ENCODE peak calls at places on chromosomes 4 and X, in five cellular contexts. One of them, this sample, is unnamed.
A peak's percentile ranks its signal among the peaks of the same experiment; 100 is the strongest.

GRCh38 chr4:10006236-10006603 is 15.1 kb downstream of the SLC2A9 start:
- DNase-seq in activated B cell treated with CpG ODN at 0.5 μM for 24 hours: no peak
- DNase-seq in GM20000: no peak
- DNase-seq in T follicular helper cell: no peak
- DNase-seq in H1: no peak
- DNase-seq in this sample: peak; percentile 81

GRCh38 chr4:151420408-151420807 is 11.4 kb downstream of the FHIP1A start:
- DNase-seq in activated B cell treated with CpG ODN at 0.5 μM for 24 hours: no peak
- DNase-seq in H1: no peak
- DNase-seq in GM20000: no peak
- DNase-seq in T follicular helper cell: no peak
- DNase-seq in this sample: no peak

GRCh38 chr4:56055027-56055976 is 106.6 kb downstream of the CEP135 start:
- DNase-seq in activated B cell treated with CpG ODN at 0.5 μM for 24 hours: no peak
- DNase-seq in GM20000: no peak
- DNase-seq in T follicular helper cell: no peak
- DNase-seq in H1: no peak
- DNase-seq in this sample: no peak

GRCh38 chr4:17894421-17894820 is 83.6 kb downstream of the NCAPG start:
- DNase-seq in H1: no peak
- DNase-seq in activated B cell treated with CpG ODN at 0.5 μM for 24 hours: no peak
- DNase-seq in GM20000: no peak
- DNase-seq in T follicular helper cell: no peak
- DNase-seq in this sample: no peak

GRCh38 chrX:149631293-149632165 is at the start of gene TMEM185A:
- DNase-seq in activated B cell treated with CpG ODN at 0.5 μM for 24 hours: peak; percentile 64
- DNase-seq in H1: peak; percentile 73
- DNase-seq in T follicular helper cell: peak; percentile 67
- DNase-seq in GM20000: peak; percentile 85
- DNase-seq in this sample: peak; percentile 76

GRCh38 chrX:44332437-44332836 is 11.0 kb downstream of the EFHC2 start:
- DNase-seq in GM20000: no peak
- DNase-seq in H1: peak; percentile 45
- DNase-seq in T follicular helper cell: no peak
- DNase-seq in activated B cell treated with CpG ODN at 0.5 μM for 24 hours: no peak
- DNase-seq in this sample: no peak

GRCh38 chrX:50747471-50747900 is 66.5 kb downstream of the SHROOM4 start:
- DNase-seq in H1: no peak
- DNase-seq in GM20000: peak; percentile 6
- DNase-seq in T follicular helper cell: no peak
- DNase-seq in activated B cell treated with CpG ODN at 0.5 μM for 24 hours: no peak
- DNase-seq in this sample: peak; percentile 10

GRCh38 chr4:177235026-177235425 is 74.6 kb upstream of the NEIL3 start:
- DNase-seq in activated B cell treated with CpG ODN at 0.5 μM for 24 hours: no peak
- DNase-seq in H1: no peak
- DNase-seq in T follicular helper cell: no peak
- DNase-seq in GM20000: no peak
- DNase-seq in this sample: no peak

GRCh38 chr4:155703486-155704227 is 37.0 kb downstream of the GUCY1A1 start:
- DNase-seq in activated B cell treated with CpG ODN at 0.5 μM for 24 hours: no peak
- DNase-seq in T follicular helper cell: no peak
- DNase-seq in GM20000: peak; percentile 25
- DNase-seq in H1: no peak
- DNase-seq in this sample: peak; percentile 61

GRCh38 chr4:62644372-62644771 is 1444.2 kb downstream of the ADGRL3 start:
- DNase-seq in T follicular helper cell: no peak
- DNase-seq in H1: no peak
- DNase-seq in GM20000: no peak
- DNase-seq in activated B cell treated with CpG ODN at 0.5 μM for 24 hours: no peak
- DNase-seq in this sample: peak; percentile 8

GRCh38 chrX:31099536-31100090 is 27.8 kb upstream of the FTHL17 start:
- DNase-seq in activated B cell treated with CpG ODN at 0.5 μM for 24 hours: no peak
- DNase-seq in H1: no peak
- DNase-seq in GM20000: peak; percentile 26
- DNase-seq in T follicular helper cell: no peak
- DNase-seq in this sample: peak; percentile 75

GRCh38 chrX:118961866-118962560 is 12.4 kb upstream of the LONRF3 start:
- DNase-seq in T follicular helper cell: no peak
- DNase-seq in H1: no peak
- DNase-seq in GM20000: no peak
- DNase-seq in activated B cell treated with CpG ODN at 0.5 μM for 24 hours: no peak
- DNase-seq in this sample: no peak

GRCh38 chrX:52280812-52281211 is 88.0 kb upstream of the XAGE2 start:
- DNase-seq in H1: no peak
- DNase-seq in T follicular helper cell: no peak
- DNase-seq in activated B cell treated with CpG ODN at 0.5 μM for 24 hours: no peak
- DNase-seq in GM20000: no peak
- DNase-seq in this sample: no peak

GRCh38 chrX:42432552-42432951 is 345.4 kb downstream of the PPP1R2C start:
- DNase-seq in T follicular helper cell: no peak
- DNase-seq in activated B cell treated with CpG ODN at 0.5 μM for 24 hours: no peak
- DNase-seq in GM20000: no peak
- DNase-seq in H1: no peak
- DNase-seq in this sample: no peak